ENCODE peak calls at places on chromosome 21, in six cellular contexts. One of them, this sample, is unnamed.

GRCh38 chr21:16169102-16169511 is 439.3 kb downstream of the USP25 start:
- DNase-seq in gastrocnemius medialis: no peak
- DNase-seq in tibial nerve: no peak
- DNase-seq in spleen: no peak
- DNase-seq in neural progenitor cell: no peak
- DNase-seq in cardiac muscle cell: no peak
- DNase-seq in this sample: no peak

GRCh38 chr21:21373969-21374368 is 375.8 kb downstream of the NCAM2 start:
- DNase-seq in tibial nerve: no peak
- DNase-seq in gastrocnemius medialis: no peak
- DNase-seq in spleen: no peak
- DNase-seq in neural progenitor cell: no peak
- DNase-seq in cardiac muscle cell: peak
- DNase-seq in this sample: no peak

GRCh38 chr21:46077674-46078101 is 20.2 kb upstream of the COL6A2 start:
- DNase-seq in neural progenitor cell: no peak
- DNase-seq in tibial nerve: no peak
- DNase-seq in cardiac muscle cell: no peak
- DNase-seq in spleen: peak
- DNase-seq in gastrocnemius medialis: peak
- DNase-seq in this sample: peak

GRCh38 chr21:36990508-36991205 is 15.8 kb upstream of the RIPPLY3 start:
- DNase-seq in cardiac muscle cell: no peak
- DNase-seq in spleen: no peak
- DNase-seq in neural progenitor cell: no peak
- DNase-seq in gastrocnemius medialis: no peak
- DNase-seq in tibial nerve: no peak
- DNase-seq in this sample: no peak

GRCh38 chr21:35050348-35051286 is 1.5 kb upstream of the RUNX1 start:
- DNase-seq in cardiac muscle cell: no peak
- DNase-seq in spleen: no peak
- DNase-seq in neural progenitor cell: no peak
- DNase-seq in tibial nerve: no peak
- DNase-seq in gastrocnemius medialis: no peak
- DNase-seq in this sample: no peak

GRCh38 chr21:34599534-34600101 is 15.3 kb downstream of the RCAN1 start:
- DNase-seq in neural progenitor cell: no peak
- DNase-seq in spleen: no peak
- DNase-seq in gastrocnemius medialis: no peak
- DNase-seq in cardiac muscle cell: no peak
- DNase-seq in tibial nerve: no peak
- DNase-seq in this sample: no peak

GRCh38 chr21:42414066-42414465 is 10.4 kb downstream of the UBASH3A start:
- DNase-seq in spleen: no peak
- DNase-seq in tibial nerve: no peak
- DNase-seq in cardiac muscle cell: no peak
- DNase-seq in gastrocnemius medialis: no peak
- DNase-seq in neural progenitor cell: no peak
- DNase-seq in this sample: no peak

GRCh38 chr21:41497008-41497407 is 10.9 kb downstream of the TMPRSS2 start:
- DNase-seq in cardiac muscle cell: no peak
- DNase-seq in spleen: no peak
- DNase-seq in tibial nerve: no peak
- DNase-seq in neural progenitor cell: no peak
- DNase-seq in gastrocnemius medialis: no peak
- DNase-seq in this sample: no peak

GRCh38 chr21:28126521-28127317 is 866.0 kb downstream of the LTN1 start:
- DNase-seq in neural progenitor cell: no peak
- DNase-seq in tibial nerve: no peak
- DNase-seq in gastrocnemius medialis: no peak
- DNase-seq in cardiac muscle cell: no peak
- DNase-seq in spleen: no peak
- DNase-seq in this sample: no peak

GRCh38 chr21:25361765-25362164 is 245.5 kb downstream of the MRPL39 start:
- DNase-seq in neural progenitor cell: no peak
- DNase-seq in cardiac muscle cell: no peak
- DNase-seq in spleen: peak
- DNase-seq in tibial nerve: no peak
- DNase-seq in gastrocnemius medialis: no peak
- DNase-seq in this sample: no peak

GRCh38 chr21:33296156-33296555 is 28.6 kb upstream of the IFNAR1 start:
- DNase-seq in cardiac muscle cell: no peak
- DNase-seq in spleen: peak
- DNase-seq in neural progenitor cell: no peak
- DNase-seq in tibial nerve: no peak
- DNase-seq in gastrocnemius medialis: no peak
- DNase-seq in this sample: no peak
- H3K27ac ChIP-seq in cardiac muscle cell: no peak
- H3K27ac ChIP-seq in spleen: peak
- H3K27ac ChIP-seq in neural progenitor cell: no peak
- H3K27ac ChIP-seq in tibial nerve: no peak
- H3K27ac ChIP-seq in gastrocnemius medialis: no peak
- H3K27ac ChIP-seq in this sample: no peak

DNA sequence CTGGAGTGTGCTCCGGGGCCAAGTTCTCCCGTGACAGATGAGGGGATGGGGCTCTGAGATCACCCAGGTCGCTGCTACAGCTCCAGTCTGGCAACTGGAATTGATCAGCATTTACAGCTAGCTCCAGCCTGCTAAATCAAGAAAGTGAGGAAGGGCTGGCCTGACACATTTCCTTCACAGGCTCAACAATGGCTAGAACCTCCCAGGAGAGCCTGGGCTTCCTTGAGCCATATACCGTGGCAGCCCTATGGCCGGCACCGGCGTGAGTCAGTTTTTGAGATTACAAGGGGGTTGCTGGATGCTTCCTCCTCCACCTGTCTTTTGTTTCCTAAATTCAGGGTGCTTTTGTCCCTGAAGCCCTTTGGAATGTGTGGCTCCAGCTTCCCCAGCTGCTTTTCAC is 104.2 kb downstream of the ETS2 start:
- DNase-seq in cardiac muscle cell: no peak
- DNase-seq in neural progenitor cell: no peak
- DNase-seq in spleen: no peak
- DNase-seq in gastrocnemius medialis: no peak
- DNase-seq in tibial nerve: no peak
- DNase-seq in this sample: no peak
- H3K27ac ChIP-seq in cardiac muscle cell: no peak
- H3K27ac ChIP-seq in neural progenitor cell: no peak
- H3K27ac ChIP-seq in spleen: no peak
- H3K27ac ChIP-seq in gastrocnemius medialis: peak
- H3K27ac ChIP-seq in tibial nerve: peak
- H3K27ac ChIP-seq in this sample: peak

DNA sequence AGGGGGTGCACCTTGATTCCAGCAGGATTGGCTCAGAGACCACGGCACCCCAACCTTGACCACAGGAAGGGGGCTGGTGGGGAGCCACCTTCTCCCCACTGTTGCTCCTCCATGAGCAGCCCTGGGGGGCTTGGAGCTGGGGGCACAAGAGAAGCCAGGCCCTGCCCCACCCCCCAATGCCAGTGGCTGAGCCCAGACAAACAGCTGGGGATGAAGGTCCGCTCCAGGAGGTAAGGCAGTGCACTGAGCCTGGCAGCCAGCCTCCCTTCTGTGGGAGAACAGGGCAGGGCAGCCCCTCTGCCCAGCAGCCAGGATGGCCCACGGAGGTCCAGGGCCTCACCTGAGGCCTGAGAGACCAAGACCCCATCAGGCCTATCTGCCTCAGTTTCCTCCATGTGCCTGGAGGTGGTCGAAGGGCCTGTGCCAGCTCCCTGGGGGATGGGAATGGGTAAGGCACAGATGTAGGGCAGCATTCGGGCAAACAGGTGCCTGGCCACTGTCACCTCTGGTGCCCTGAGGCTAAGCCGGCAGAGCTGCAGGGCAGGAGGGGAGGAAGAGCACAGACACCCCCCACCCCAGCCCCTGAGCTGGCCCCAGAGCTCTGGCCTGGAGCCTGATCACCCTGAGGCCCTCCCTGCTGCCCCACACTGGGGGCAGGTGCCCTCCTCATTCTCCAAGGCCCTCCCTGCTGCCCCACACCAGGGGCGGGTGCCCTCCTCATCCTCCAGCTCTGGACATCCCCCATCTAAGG is 7.1 kb downstream of the ITGB2 start:
- DNase-seq in cardiac muscle cell: no peak
- DNase-seq in gastrocnemius medialis: no peak
- DNase-seq in tibial nerve: no peak
- DNase-seq in spleen: peak
- DNase-seq in neural progenitor cell: no peak
- DNase-seq in this sample: no peak
- H3K27ac ChIP-seq in cardiac muscle cell: no peak
- H3K27ac ChIP-seq in gastrocnemius medialis: no peak
- H3K27ac ChIP-seq in tibial nerve: no peak
- H3K27ac ChIP-seq in spleen: peak
- H3K27ac ChIP-seq in neural progenitor cell: no peak
- H3K27ac ChIP-seq in this sample: no peak

GRCh38 chr21:32094792-32095191 is 184.1 kb downstream of the MIS18A start:
- DNase-seq in neural progenitor cell: no peak
- DNase-seq in cardiac muscle cell: peak
- DNase-seq in tibial nerve: no peak
- DNase-seq in spleen: no peak
- DNase-seq in gastrocnemius medialis: no peak
- DNase-seq in this sample: no peak

GRCh38 chr21:32099812-32100416 is 178.9 kb downstream of the MIS18A start:
- DNase-seq in tibial nerve: no peak
- DNase-seq in cardiac muscle cell: no peak
- DNase-seq in gastrocnemius medialis: no peak
- DNase-seq in neural progenitor cell: peak
- DNase-seq in spleen: no peak
- DNase-seq in this sample: no peak

GRCh38 chr21:32101206-32101763 is 177.6 kb downstream of the MIS18A start:
- DNase-seq in neural progenitor cell: no peak
- DNase-seq in cardiac muscle cell: no peak
- DNase-seq in spleen: no peak
- DNase-seq in tibial nerve: no peak
- DNase-seq in gastrocnemius medialis: no peak
- DNase-seq in this sample: no peak

GRCh38 chr21:32093758-32094463 is 184.9 kb downstream of the MIS18A start:
- DNase-seq in cardiac muscle cell: no peak
- DNase-seq in spleen: no peak
- DNase-seq in gastrocnemius medialis: no peak
- DNase-seq in neural progenitor cell: no peak
- DNase-seq in tibial nerve: no peak
- DNase-seq in this sample: no peak

GRCh38 chr21:32096411-32096810 is 182.4 kb downstream of the MIS18A start:
- DNase-seq in neural progenitor cell: peak
- DNase-seq in cardiac muscle cell: peak
- DNase-seq in spleen: no peak
- DNase-seq in tibial nerve: no peak
- DNase-seq in gastrocnemius medialis: no peak
- DNase-seq in this sample: no peak
- H3K27ac ChIP-seq in neural progenitor cell: no peak
- H3K27ac ChIP-seq in cardiac muscle cell: no peak
- H3K27ac ChIP-seq in spleen: no peak
- H3K27ac ChIP-seq in tibial nerve: no peak
- H3K27ac ChIP-seq in gastrocnemius medialis: no peak
- H3K27ac ChIP-seq in this sample: no peak

GRCh38 chr21:40052276-40052675 is 185.0 kb downstream of the PCP4 start:
- DNase-seq in gastrocnemius medialis: no peak
- DNase-seq in neural progenitor cell: no peak
- DNase-seq in tibial nerve: no peak
- DNase-seq in spleen: no peak
- DNase-seq in cardiac muscle cell: no peak
- DNase-seq in this sample: no peak
- H3K27ac ChIP-seq in gastrocnemius medialis: no peak
- H3K27ac ChIP-seq in neural progenitor cell: no peak
- H3K27ac ChIP-seq in tibial nerve: no peak
- H3K27ac ChIP-seq in spleen: no peak
- H3K27ac ChIP-seq in cardiac muscle cell: no peak
- H3K27ac ChIP-seq in this sample: no peak

DNA sequence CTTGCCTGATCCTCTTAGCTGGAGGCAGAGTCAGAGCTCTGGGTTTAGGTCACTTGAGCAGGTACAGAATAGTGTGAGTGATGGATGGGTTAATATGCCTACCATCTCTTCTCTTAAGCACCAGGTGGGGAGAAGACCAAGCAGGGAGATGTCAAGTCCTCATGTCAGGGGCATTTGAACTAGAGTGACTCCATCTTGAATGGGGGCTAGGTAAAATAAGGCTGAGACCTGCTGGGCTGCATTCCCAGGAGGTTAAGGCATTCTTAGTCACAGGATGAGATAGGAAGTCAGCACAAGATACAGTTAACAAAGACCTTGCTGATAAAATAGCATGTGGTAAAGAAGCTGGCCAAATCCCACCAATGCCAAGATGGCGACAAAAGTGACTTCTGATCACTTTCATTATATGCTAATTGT is 77.4 kb upstream of the BTG3 start:
- DNase-seq in spleen: no peak
- DNase-seq in cardiac muscle cell: no peak
- DNase-seq in gastrocnemius medialis: no peak
- DNase-seq in tibial nerve: no peak
- DNase-seq in neural progenitor cell: no peak
- DNase-seq in this sample: no peak
- H3K27ac ChIP-seq in spleen: no peak
- H3K27ac ChIP-seq in cardiac muscle cell: no peak
- H3K27ac ChIP-seq in gastrocnemius medialis: no peak
- H3K27ac ChIP-seq in tibial nerve: no peak
- H3K27ac ChIP-seq in neural progenitor cell: no peak
- H3K27ac ChIP-seq in this sample: no peak